ENCODE peak calls at places on chromosomes 2 and 18, in six cellular contexts. T, A, Y, K, U and Z are unnamed samples.

GRCh38 chr2:181281206-181281832 is 175.9 kb upstream of the ITGA4 start:
- DNase-seq in T (no peak), U (no peak), Y (no peak), K (no peak), A (no peak), Z (no peak)

GRCh38 chr2:160679686-160680085 is 186.1 kb upstream of the RBMS1 start:
- DNase-seq in A (no peak), T (no peak), K (no peak), Y (no peak), U (no peak), Z (no peak)

GRCh38 chr2:67752964-67753363 is 309.8 kb downstream of the C1D start:
- DNase-seq in Y (no peak), T (peak; percentile 91), K (peak; percentile 72), U (no peak), A (no peak), Z (no peak)

GRCh38 chr2:44218771-44219170 is 50.1 kb downstream of the PPM1B start:
- DNase-seq in Y (no peak), A (no peak), T (no peak), U (no peak), K (no peak), Z (no peak)

GRCh38 chr2:23549821-23550535 is 165.0 kb downstream of the KLHL29 start:
- DNase-seq in K (peak; percentile 48), A (no peak), Y (no peak), U (no peak), T (peak; percentile 50), Z (no peak)

GRCh38 chr18:43067570-43067969 is 47.9 kb downstream of the RIT2 start:
- DNase-seq in K (no peak), T (no peak), U (no peak), A (no peak), Y (no peak), Z (no peak)

GRCh38 chr2:45643095-45643494 is 8.4 kb upstream of the PRKCE start:
- DNase-seq in U (no peak), Y (peak; percentile 35), K (peak; percentile 25), A (no peak), T (no peak), Z (no peak)

GRCh38 chr2:38064805-38065501 is 11.0 kb downstream of the CYP1B1 start:
- DNase-seq in K (peak; percentile 41), Y (no peak), T (no peak), A (no peak), U (no peak), Z (peak; percentile 18)

GRCh38 chr2:120763931-120764330 is 28.3 kb downstream of the GLI2 start:
- DNase-seq in A (no peak), T (no peak), K (no peak), U (no peak), Y (peak; percentile 23), Z (no peak)

GRCh38 chr2:19205983-19206533 is 152.4 kb downstream of the OSR1 start:
- DNase-seq in Y (no peak), U (no peak), T (no peak), A (no peak), K (no peak), Z (no peak)

GRCh38 chr2:53233759-53234547 is 533.7 kb upstream of the CHAC2 start:
- DNase-seq in K (no peak), Y (no peak), A (no peak), U (no peak), T (no peak), Z (no peak)

GRCh38 chr18:36514778-36515177 is 217.3 kb downstream of the FHOD3 start:
- DNase-seq in U (peak; percentile 23), K (no peak), T (no peak), Y (peak; percentile 39), A (no peak), Z (peak; percentile 12)

GRCh38 chr2:102186676-102187190 is at the start of gene IL1RL2:
- DNase-seq in Y (no peak), U (no peak), K (no peak), T (no peak), A (no peak), Z (peak; percentile 43)

GRCh38 chr2:76978064-76978463 is 544.1 kb downstream of the LRRTM4 start:
- DNase-seq in K (peak; percentile 47), U (no peak), T (no peak), Y (no peak), A (no peak), Z (no peak)

GRCh38 chr2:41736105-41736567 is 311.7 kb upstream of the PKDCC start:
- DNase-seq in A (no peak), U (no peak), T (no peak), K (no peak), Y (no peak), Z (peak; percentile 28)

GRCh38 chr2:175478369-175478768 is 296.9 kb upstream of the ATP5MC3 start:
- DNase-seq in A (no peak), U (no peak), K (no peak), Y (no peak), T (no peak), Z (no peak)

GRCh38 chr2:143177081-143177786 is 48.0 kb downstream of the ARHGAP15 start:
- DNase-seq in A (no peak), K (peak; percentile 13), T (no peak), U (no peak), Y (no peak), Z (no peak)

GRCh38 chr2:10923007-10923372 is 11.3 kb downstream of the KCNF1 start:
- DNase-seq in Y (no peak), U (no peak), K (no peak), T (no peak), A (no peak), Z (no peak)

GRCh38 chr2:10926191-10926830 is 14.6 kb downstream of the KCNF1 start:
- DNase-seq in K (no peak), U (no peak), Y (no peak), T (no peak), A (no peak), Z (no peak)

GRCh38 chr2:10924859-10925258 is 13.1 kb downstream of the KCNF1 start:
- DNase-seq in K (no peak), U (no peak), A (no peak), T (no peak), Y (no peak), Z (no peak)

GRCh38 chr2:10923965-10924364 is 12.2 kb downstream of the KCNF1 start:
- DNase-seq in A (no peak), U (no peak), Y (no peak), T (no peak), K (no peak), Z (no peak)

GRCh38 chr2:10924441-10924840 is 12.7 kb downstream of the KCNF1 start:
- DNase-seq in Y (no peak), U (no peak), A (no peak), K (no peak), T (no peak), Z (no peak)
- H3K14ac ChIP-seq in Y (no peak overlapping the region), U (peak overlapping the region; percentile 9), A (no peak overlapping the region), K (no peak overlapping the region), T (no peak overlapping the region), Z (no peak overlapping the region)

GRCh38 chr2:234426616-234427015 is 70.3 kb downstream of the ARL4C start:
- DNase-seq in U (no peak), T (no peak), A (no peak), K (no peak), Y (no peak), Z (no peak)
- H3K27ac ChIP-seq in U (peak overlapping the region; percentile 91), T (no peak overlapping the region), A (no peak overlapping the region), K (no peak overlapping the region), Y (no peak overlapping the region), Z (no peak overlapping the region)

GRCh38 chr2:203993560-203993959 is 57.0 kb downstream of the ICOS start:
- DNase-seq in T (no peak), Y (no peak), K (no peak), U (no peak), A (no peak), Z (no peak)
- H3K4me1 ChIP-seq in T (no peaks in the 10 kb centered on the region), Y (no peaks in the 10 kb centered on the region), K (no peaks in the 10 kb centered on the region), U (no peaks in the 10 kb centered on the region), A (no peaks in the 10 kb centered on the region), Z (no peaks in the 10 kb centered on the region)

DNA sequence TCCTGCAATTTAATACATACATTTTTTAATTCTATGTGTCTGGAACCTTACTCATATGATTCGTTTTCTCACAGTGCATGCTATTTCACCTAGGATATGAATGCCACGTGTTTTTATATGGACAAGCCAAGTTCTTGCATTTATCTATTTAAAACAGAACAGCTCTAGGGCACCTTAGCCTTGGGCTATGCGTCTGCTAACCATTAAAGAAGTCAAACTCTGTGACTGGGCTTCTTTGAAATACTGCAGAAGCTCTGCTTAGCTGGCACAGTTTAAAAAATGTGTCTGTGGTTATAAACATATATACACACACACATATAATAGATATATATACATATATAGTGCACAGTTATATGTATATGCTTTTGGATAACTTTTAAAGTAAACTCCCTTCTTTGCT is 890.8 kb upstream of the KLHL29 start:
- DNase-seq in A (no peak), Y (no peak), U (no peak), T (no peak), K (no peak), Z (no peak)
- H3K14ac ChIP-seq in A (no peak overlapping the region), Y (no peak overlapping the region), U (no peak overlapping the region), T (no peak overlapping the region), K (no peak overlapping the region), Z (no peak overlapping the region)